ENCODE peak calls at places on chromosomes 6 and 20, in four cellular contexts. N is transverse colon, G is K562, K is HCT116. R is an unnamed sample.

GRCh38 chr6:166996406-166996805 is 2.8 kb upstream of the CEP43 start:
- DNase-seq in K (no peak), N (no peak), G (peak; percentile 22), R (no peak)

GRCh38 chr6:52547647-52548352 is 29.1 kb downstream of the TRAM2 start:
- DNase-seq in K (no peak), G (peak; percentile 21), N (peak; percentile 66), R (no peak)

GRCh38 chr20:57395111-57395959 is 4.1 kb downstream of the RBM38 start:
- DNase-seq in G (no peak), N (peak; percentile 38), K (no peak), R (no peak)

GRCh38 chr6:83151114-83151513 is 42.0 kb downstream of the PGM3 start:
- DNase-seq in G (no peak), N (no peak), K (no peak), R (no peak)

GRCh38 chr20:44541957-44542356 is 20.1 kb upstream of the SERINC3 start:
- DNase-seq in K (no peak), G (no peak), N (no peak), R (no peak)

GRCh38 chr6:160986831-160987230 is 4.7 kb upstream of the MAP3K4 start:
- DNase-seq in N (no peak), K (no peak), G (no peak), R (no peak)

GRCh38 chr20:1856419-1856818 is 38.8 kb upstream of the SIRPA start:
- DNase-seq in K (no peak), N (no peak), G (no peak), R (no peak)

GRCh38 chr20:52565614-52566013 is 374.0 kb upstream of the ZFP64 start:
- DNase-seq in N (no peak), K (no peak), G (no peak), R (no peak)

GRCh38 chr20:47205577-47206123 is 150.8 kb downstream of the ZMYND8 start:
- DNase-seq in G (peak; percentile 76), N (peak; percentile 38), K (peak; percentile 77), R (peak; percentile 75)

GRCh38 chr20:3276400-3277015 is 37.5 kb upstream of the SLC4A11 start:
- DNase-seq in K (peak; percentile 35), N (no peak), G (peak; percentile 58), R (no peak)

GRCh38 chr6:120785459-120786086 is 548.7 kb downstream of the TBC1D32 start:
- DNase-seq in N (no peak), K (no peak), G (no peak), R (no peak)

GRCh38 chr6:134437376-134437775 is 119.5 kb upstream of the SGK1 start:
- DNase-seq in N (peak; percentile 16), K (no peak), G (peak; percentile 64), R (no peak)

GRCh38 chr6:74631558-74631957 is 574.3 kb downstream of the COL12A1 start:
- DNase-seq in K (no peak), N (no peak), G (no peak), R (no peak)

GRCh38 chr6:130969807-130970491 is 93.1 kb downstream of the EPB41L2 start:
- DNase-seq in K (no peak), N (no peak), G (no peak), R (no peak)

GRCh38 chr20:40945754-40946451 is 82.7 kb upstream of the TOP1 start:
- DNase-seq in N (peak; percentile 41), K (peak; percentile 19), G (peak; percentile 57), R (peak; percentile 29)

GRCh38 chr20:8116067-8116811 is 15.8 kb upstream of the PLCB1 start:
- DNase-seq in N (no peak), G (no peak), K (no peak), R (no peak)

GRCh38 chr20:19880256-19881079 is 122.4 kb downstream of the RIN2 start:
- DNase-seq in K (peak; percentile 36), N (no peak), G (no peak), R (no peak)

GRCh38 chr20:38067717-38068365 is 34.3 kb downstream of the RPRD1B start:
- DNase-seq in K (no peak), N (no peak), G (no peak), R (no peak)
- TF ChIP-seq POLR2A in K (no peak), N (no peak), G (no peak), R (no peak)

DNA sequence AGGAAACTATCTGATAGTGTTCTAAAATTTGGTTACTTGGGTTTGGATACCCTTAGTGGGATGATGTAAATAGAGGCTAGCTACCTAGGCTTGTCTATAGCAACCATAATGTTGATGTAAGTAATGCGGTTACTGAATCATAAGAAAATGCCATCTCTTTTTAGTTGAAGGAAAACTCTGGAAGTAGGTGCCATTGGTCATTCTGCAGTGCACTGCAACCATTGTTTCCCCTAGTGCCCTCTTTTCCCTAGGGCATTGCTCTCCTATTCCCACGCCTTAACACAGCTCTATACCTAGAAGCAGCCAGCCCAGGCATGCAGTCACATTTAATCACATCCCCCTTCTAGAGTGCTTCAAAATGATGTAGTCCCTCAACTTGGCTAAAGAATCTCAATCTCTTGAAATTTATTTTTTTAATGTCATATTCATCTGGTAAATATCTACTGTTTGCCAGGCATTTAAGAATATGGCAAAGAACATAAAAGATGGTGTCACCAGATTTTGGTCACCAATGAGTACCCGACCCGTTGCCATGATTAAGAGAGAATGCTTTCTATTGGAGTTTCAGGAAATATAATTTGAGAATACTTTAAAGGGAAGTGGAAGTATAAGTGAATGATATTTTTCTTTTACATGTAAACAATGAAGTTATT is 10.4 kb downstream of the LOC128125822 start:
- DNase-seq in G (no peak), N (no peak), K (no peak), R (no peak)
- TF ChIP-seq POLR2A in G (no peak), N (no peak), K (no peak), R (no peak)

DNA sequence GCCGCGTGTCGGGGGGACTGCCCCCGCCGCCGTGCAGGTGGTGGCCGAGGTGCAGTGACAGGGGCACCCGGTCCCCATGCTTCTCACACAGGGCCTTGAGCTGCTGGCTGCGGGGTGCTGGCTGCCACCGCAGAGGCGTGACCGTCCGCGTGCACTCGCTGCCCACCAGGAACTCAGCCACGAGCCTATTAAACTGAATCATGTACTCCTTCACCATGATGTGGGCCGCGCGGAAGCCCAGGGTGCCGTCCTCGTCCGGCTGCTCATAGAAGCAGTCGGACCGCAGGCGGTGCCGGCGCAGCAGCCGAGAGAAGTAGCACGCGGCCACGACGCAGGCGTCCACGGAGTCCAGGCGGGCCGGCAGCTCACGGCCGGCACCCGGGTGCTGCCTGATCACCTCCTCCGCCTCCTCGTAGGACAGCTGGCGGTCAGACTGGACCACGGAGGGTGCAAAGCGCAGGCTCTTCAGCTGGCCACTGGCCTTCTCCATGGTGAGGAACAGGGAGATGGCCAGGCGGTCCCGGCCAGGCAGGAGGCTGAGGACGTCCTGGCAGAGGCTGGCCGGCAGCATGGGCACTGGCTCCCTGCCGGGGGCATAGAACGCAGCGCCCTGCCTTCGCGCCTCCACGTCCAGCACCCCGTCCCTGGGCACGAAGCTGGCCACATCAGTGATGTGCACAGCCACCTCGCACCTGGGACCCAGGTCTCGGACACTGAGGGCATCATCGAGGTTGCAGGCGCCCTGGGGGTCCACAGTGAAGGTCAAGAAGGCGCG is 9.8 kb downstream of the HELZ2 start:
- DNase-seq in K (no peak), G (no peak), N (no peak), R (no peak)
- TF ChIP-seq POLR2A in K (no peak), G (no peak), N (no peak), R (no peak)

GRCh38 chr6:43575105-43575771 is 600 bp downstream of the XPO5 start:
- DNase-seq in G (peak; percentile 66), N (peak; percentile 36), K (no peak), R (peak; percentile 56)

GRCh38 chr6:43578748-43579147 is 2.8 kb downstream of the POLH start:
- DNase-seq in K (no peak), N (no peak), G (no peak), R (no peak)

GRCh38 chr6:43579171-43579570 is 3.2 kb downstream of the POLH start:
- DNase-seq in K (no peak), G (no peak), N (no peak), R (no peak)

GRCh38 chr6:43572015-43572414 is 3.8 kb downstream of the XPO5 start:
- DNase-seq in N (no peak), K (no peak), G (no peak), R (no peak)

GRCh38 chr6:43575772-43576551 is at the start of the genes POLH and XPO5:
- DNase-seq in K (peak; percentile 81), N (peak; percentile 96), G (peak; percentile 99), R (peak; percentile 100)
- TF ChIP-seq POLR2A in K (peak; percentile 99), N (peak; percentile 91), G (peak; percentile 96), R (peak; percentile 100)